ENCODE peak calls at places on chromosomes 13 and 19, in nine cellular contexts. One of them, this sample, is unnamed.

GRCh38 chr19:8150998-8151397 is 1.6 kb upstream of the FBN3 start:
- DNase-seq in NCI-H774: no peak
- DNase-seq in iris pigment epithelial cell: no peak
- DNase-seq in NCI-H146: no peak
- DNase-seq in GM23248: no peak
- DNase-seq in osteoblast: peak; percentile 58
- DNase-seq in HuH-7: no peak
- DNase-seq in NCI-H1105: no peak
- DNase-seq in effector CD8-positive, alpha-beta T cell: no peak
- DNase-seq in this sample: no peak

GRCh38 chr13:20924758-20925394 is 22.3 kb upstream of the XPO4 start:
- DNase-seq in NCI-H774: peak; percentile 42
- DNase-seq in iris pigment epithelial cell: peak; percentile 81
- DNase-seq in NCI-H146: peak; percentile 81
- DNase-seq in GM23248: peak; percentile 82
- DNase-seq in osteoblast: peak; percentile 70
- DNase-seq in HuH-7: peak; percentile 46
- DNase-seq in NCI-H1105: peak; percentile 46
- DNase-seq in effector CD8-positive, alpha-beta T cell: peak; percentile 62
- DNase-seq in this sample: peak; percentile 75

GRCh38 chr13:43470610-43471009 is 316.2 kb downstream of the ENOX1 start:
- DNase-seq in NCI-H774: no peak
- DNase-seq in iris pigment epithelial cell: no peak
- DNase-seq in NCI-H146: no peak
- DNase-seq in GM23248: no peak
- DNase-seq in osteoblast: no peak
- DNase-seq in HuH-7: no peak
- DNase-seq in NCI-H1105: no peak
- DNase-seq in effector CD8-positive, alpha-beta T cell: no peak
- DNase-seq in this sample: no peak

GRCh38 chr13:90717451-90717936 is 630.0 kb upstream of the MIR17HG start:
- DNase-seq in NCI-H774: no peak
- DNase-seq in iris pigment epithelial cell: peak; percentile 91
- DNase-seq in NCI-H146: no peak
- DNase-seq in GM23248: peak; percentile 93
- DNase-seq in osteoblast: no peak
- DNase-seq in HuH-7: no peak
- DNase-seq in NCI-H1105: no peak
- DNase-seq in effector CD8-positive, alpha-beta T cell: no peak
- DNase-seq in this sample: peak; percentile 83

GRCh38 chr19:17806945-17807344 is 12.0 kb downstream of the B3GNT3 start:
- DNase-seq in NCI-H774: no peak
- DNase-seq in iris pigment epithelial cell: peak; percentile 18
- DNase-seq in NCI-H146: no peak
- DNase-seq in GM23248: no peak
- DNase-seq in osteoblast: peak; percentile 71
- DNase-seq in HuH-7: no peak
- DNase-seq in NCI-H1105: no peak
- DNase-seq in effector CD8-positive, alpha-beta T cell: no peak
- DNase-seq in this sample: peak; percentile 51

GRCh38 chr13:27953671-27954405 is 15.3 kb downstream of the CDX2 start:
- DNase-seq in NCI-H774: peak; percentile 65
- DNase-seq in iris pigment epithelial cell: peak; percentile 63
- DNase-seq in NCI-H146: peak; percentile 16
- DNase-seq in GM23248: peak; percentile 87
- DNase-seq in osteoblast: peak; percentile 98
- DNase-seq in HuH-7: peak; percentile 70
- DNase-seq in NCI-H1105: peak; percentile 49
- DNase-seq in effector CD8-positive, alpha-beta T cell: peak; percentile 19
- DNase-seq in this sample: peak; percentile 53

GRCh38 chr13:111344471-111345191 is 24.2 kb downstream of the TEX29 start:
- DNase-seq in NCI-H774: peak; percentile 66
- DNase-seq in iris pigment epithelial cell: peak; percentile 51
- DNase-seq in NCI-H146: peak; percentile 49
- DNase-seq in GM23248: peak; percentile 56
- DNase-seq in osteoblast: no peak
- DNase-seq in HuH-7: peak; percentile 64
- DNase-seq in NCI-H1105: peak; percentile 82
- DNase-seq in effector CD8-positive, alpha-beta T cell: no peak
- DNase-seq in this sample: peak; percentile 28

GRCh38 chr13:21517576-21517975 is 58.5 kb upstream of the ZDHHC20 start:
- DNase-seq in NCI-H774: no peak
- DNase-seq in iris pigment epithelial cell: no peak
- DNase-seq in NCI-H146: no peak
- DNase-seq in GM23248: no peak
- DNase-seq in osteoblast: no peak
- DNase-seq in HuH-7: no peak
- DNase-seq in NCI-H1105: no peak
- DNase-seq in effector CD8-positive, alpha-beta T cell: no peak
- DNase-seq in this sample: no peak

GRCh38 chr13:114284680-114285079 is 3.3 kb downstream of the UPF3A start:
- DNase-seq in NCI-H774: no peak
- DNase-seq in iris pigment epithelial cell: no peak
- DNase-seq in NCI-H146: no peak
- DNase-seq in GM23248: no peak
- DNase-seq in osteoblast: no peak
- DNase-seq in HuH-7: no peak
- DNase-seq in NCI-H1105: no peak
- DNase-seq in effector CD8-positive, alpha-beta T cell: no peak
- DNase-seq in this sample: no peak

GRCh38 chr19:30471441-30471840 is 99.3 kb downstream of the ZNF536 start:
- DNase-seq in NCI-H774: no peak
- DNase-seq in iris pigment epithelial cell: no peak
- DNase-seq in NCI-H146: no peak
- DNase-seq in GM23248: no peak
- DNase-seq in osteoblast: no peak
- DNase-seq in HuH-7: no peak
- DNase-seq in NCI-H1105: no peak
- DNase-seq in effector CD8-positive, alpha-beta T cell: no peak
- DNase-seq in this sample: no peak

GRCh38 chr19:33385956-33386355 is 12.4 kb downstream of the CEBPG start:
- DNase-seq in NCI-H774: no peak
- DNase-seq in iris pigment epithelial cell: no peak
- DNase-seq in NCI-H146: no peak
- DNase-seq in GM23248: no peak
- DNase-seq in osteoblast: peak; percentile 25
- DNase-seq in HuH-7: no peak
- DNase-seq in NCI-H1105: peak; percentile 32
- DNase-seq in effector CD8-positive, alpha-beta T cell: no peak
- DNase-seq in this sample: no peak

GRCh38 chr19:45321848-45322247 is 827 bp downstream of the CKM start:
- DNase-seq in NCI-H774: no peak
- DNase-seq in iris pigment epithelial cell: no peak
- DNase-seq in NCI-H146: no peak
- DNase-seq in GM23248: no peak
- DNase-seq in osteoblast: peak; percentile 78
- DNase-seq in HuH-7: no peak
- DNase-seq in NCI-H1105: no peak
- DNase-seq in effector CD8-positive, alpha-beta T cell: no peak
- DNase-seq in this sample: no peak

GRCh38 chr19:37313335-37313627 is 57.6 kb upstream of the ZNF527 start:
- DNase-seq in NCI-H774: no peak
- DNase-seq in iris pigment epithelial cell: no peak
- DNase-seq in NCI-H146: no peak
- DNase-seq in GM23248: peak; percentile 46
- DNase-seq in osteoblast: peak; percentile 6
- DNase-seq in HuH-7: no peak
- DNase-seq in NCI-H1105: no peak
- DNase-seq in effector CD8-positive, alpha-beta T cell: no peak
- DNase-seq in this sample: peak; percentile 19

GRCh38 chr19:30068528-30069395 is 126.7 kb downstream of the URI1 start:
- DNase-seq in NCI-H774: no peak
- DNase-seq in iris pigment epithelial cell: no peak
- DNase-seq in NCI-H146: no peak
- DNase-seq in GM23248: no peak
- DNase-seq in osteoblast: peak; percentile 19
- DNase-seq in HuH-7: no peak
- DNase-seq in NCI-H1105: no peak
- DNase-seq in effector CD8-positive, alpha-beta T cell: no peak
- DNase-seq in this sample: no peak

GRCh38 chr13:102609696-102610095 is 12.9 kb downstream of the TPP2 start:
- DNase-seq in NCI-H774: no peak
- DNase-seq in iris pigment epithelial cell: no peak
- DNase-seq in NCI-H146: no peak
- DNase-seq in GM23248: no peak
- DNase-seq in osteoblast: no peak
- DNase-seq in HuH-7: no peak
- DNase-seq in NCI-H1105: no peak
- DNase-seq in effector CD8-positive, alpha-beta T cell: no peak
- DNase-seq in this sample: no peak

GRCh38 chr13:75512253-75512652 is 25.4 kb downstream of the COMMD6 start:
- DNase-seq in NCI-H774: no peak
- DNase-seq in iris pigment epithelial cell: no peak
- DNase-seq in NCI-H146: no peak
- DNase-seq in GM23248: no peak
- DNase-seq in osteoblast: no peak
- DNase-seq in HuH-7: no peak
- DNase-seq in NCI-H1105: no peak
- DNase-seq in effector CD8-positive, alpha-beta T cell: no peak
- DNase-seq in this sample: no peak

GRCh38 chr19:14089412-14089661 is 1.2 kb downstream of the SAMD1 start:
- DNase-seq in NCI-H774: no peak
- DNase-seq in iris pigment epithelial cell: peak; percentile 28
- DNase-seq in NCI-H146: no peak
- DNase-seq in GM23248: peak; percentile 43
- DNase-seq in osteoblast: no peak
- DNase-seq in HuH-7: no peak
- DNase-seq in NCI-H1105: no peak
- DNase-seq in effector CD8-positive, alpha-beta T cell: no peak
- DNase-seq in this sample: no peak

GRCh38 chr19:3028305-3029069 is 593 bp downstream of the TLE2 start:
- DNase-seq in NCI-H774: no peak
- DNase-seq in iris pigment epithelial cell: no peak
- DNase-seq in NCI-H146: peak; percentile 34
- DNase-seq in GM23248: no peak
- DNase-seq in osteoblast: peak; percentile 91
- DNase-seq in HuH-7: no peak
- DNase-seq in NCI-H1105: peak; percentile 51
- DNase-seq in effector CD8-positive, alpha-beta T cell: peak; percentile 18
- DNase-seq in this sample: no peak

GRCh38 chr13:28744091-28744536 is 25.3 kb upstream of the SLC46A3 start:
- DNase-seq in NCI-H774: no peak
- DNase-seq in iris pigment epithelial cell: peak; percentile 86
- DNase-seq in NCI-H146: no peak
- DNase-seq in GM23248: peak; percentile 66
- DNase-seq in osteoblast: no peak
- DNase-seq in HuH-7: no peak
- DNase-seq in NCI-H1105: no peak
- DNase-seq in effector CD8-positive, alpha-beta T cell: no peak
- DNase-seq in this sample: peak; percentile 77

GRCh38 chr19:14006766-14007562 is 844 bp upstream of the RFX1 start:
- DNase-seq in NCI-H774: peak; percentile 93
- DNase-seq in iris pigment epithelial cell: peak; percentile 32
- DNase-seq in NCI-H146: peak; percentile 97
- DNase-seq in GM23248: no peak
- DNase-seq in osteoblast: peak; percentile 92
- DNase-seq in HuH-7: peak; percentile 64
- DNase-seq in NCI-H1105: peak; percentile 94
- DNase-seq in effector CD8-positive, alpha-beta T cell: no peak
- DNase-seq in this sample: no peak

GRCh38 chr13:98576215-98576945 is 527 bp downstream of the STK24 start:
- DNase-seq in NCI-H774: peak; percentile 21
- DNase-seq in iris pigment epithelial cell: no peak
- DNase-seq in NCI-H146: peak; percentile 71
- DNase-seq in GM23248: peak; percentile 67
- DNase-seq in osteoblast: peak; percentile 90
- DNase-seq in HuH-7: no peak
- DNase-seq in NCI-H1105: no peak
- DNase-seq in effector CD8-positive, alpha-beta T cell: peak; percentile 7
- DNase-seq in this sample: peak; percentile 40

GRCh38 chr13:99356216-99357089 is 49.3 kb upstream of the GPR183 start:
- DNase-seq in NCI-H774: no peak
- DNase-seq in iris pigment epithelial cell: peak; percentile 94
- DNase-seq in NCI-H146: no peak
- DNase-seq in GM23248: peak; percentile 17
- DNase-seq in osteoblast: no peak
- DNase-seq in HuH-7: no peak
- DNase-seq in NCI-H1105: no peak
- DNase-seq in effector CD8-positive, alpha-beta T cell: peak; percentile 20
- DNase-seq in this sample: peak; percentile 96

GRCh38 chr19:52566588-52566987 is 3.5 kb upstream of the ZNF701 start:
- DNase-seq in NCI-H774: no peak
- DNase-seq in iris pigment epithelial cell: peak; percentile 89
- DNase-seq in NCI-H146: no peak
- DNase-seq in GM23248: peak; percentile 55
- DNase-seq in osteoblast: no peak
- DNase-seq in HuH-7: no peak
- DNase-seq in NCI-H1105: no peak
- DNase-seq in effector CD8-positive, alpha-beta T cell: no peak
- DNase-seq in this sample: peak; percentile 77

GRCh38 chr19:33373701-33374405 is at the start of gene CEBPG:
- DNase-seq in NCI-H774: peak; percentile 8
- DNase-seq in iris pigment epithelial cell: peak; percentile 52
- DNase-seq in NCI-H146: peak; percentile 72
- DNase-seq in GM23248: peak; percentile 85
- DNase-seq in osteoblast: peak; percentile 97
- DNase-seq in HuH-7: no peak
- DNase-seq in NCI-H1105: peak; percentile 27
- DNase-seq in effector CD8-positive, alpha-beta T cell: peak; percentile 54
- DNase-seq in this sample: peak; percentile 42

GRCh38 chr13:40662866-40663265 is 3.6 kb downstream of the FOXO1 start:
- DNase-seq in NCI-H774: no peak
- DNase-seq in iris pigment epithelial cell: no peak
- DNase-seq in NCI-H146: no peak
- DNase-seq in GM23248: no peak
- DNase-seq in osteoblast: no peak
- DNase-seq in HuH-7: no peak
- DNase-seq in NCI-H1105: no peak
- DNase-seq in effector CD8-positive, alpha-beta T cell: no peak
- DNase-seq in this sample: no peak

GRCh38 chr19:40337107-40337506 is 11.1 kb downstream of the C19orf47 start:
- DNase-seq in NCI-H774: no peak
- DNase-seq in iris pigment epithelial cell: no peak
- DNase-seq in NCI-H146: no peak
- DNase-seq in GM23248: no peak
- DNase-seq in osteoblast: peak; percentile 73
- DNase-seq in HuH-7: no peak
- DNase-seq in NCI-H1105: no peak
- DNase-seq in effector CD8-positive, alpha-beta T cell: no peak
- DNase-seq in this sample: no peak